ENCODE peak calls at places on chromosomes 13 and 19, in seven cellular contexts. One of them, this sample, is unnamed.

GRCh38 chr19:3554254-3555083 is 2.9 kb downstream of the MFSD12 start:
- DNase-seq in left lung: no peak
- DNase-seq in neural crest cell: no peak
- DNase-seq in caudate nucleus: no peak
- DNase-seq in posterior vena cava: no peak
- DNase-seq in AG04449: no peak
- DNase-seq in T-helper 17 cell: no peak
- DNase-seq in this sample: no peak

GRCh38 chr19:29489182-29489951 is 36.4 kb upstream of the VSTM2B start:
- DNase-seq in neural crest cell: no peak
- DNase-seq in posterior vena cava: peak; percentile 23
- DNase-seq in left lung: no peak
- DNase-seq in caudate nucleus: no peak
- DNase-seq in T-helper 17 cell: no peak
- DNase-seq in AG04449: no peak
- DNase-seq in this sample: peak; percentile 5

GRCh38 chr19:2627319-2627829 is 75.1 kb downstream of the GNG7 start:
- DNase-seq in AG04449: peak; percentile 88
- DNase-seq in neural crest cell: no peak
- DNase-seq in T-helper 17 cell: no peak
- DNase-seq in posterior vena cava: peak; percentile 95
- DNase-seq in caudate nucleus: peak; percentile 63
- DNase-seq in left lung: peak; percentile 85
- DNase-seq in this sample: peak; percentile 80

GRCh38 chr13:40993119-40993518 is 26.0 kb downstream of the ELF1 start:
- DNase-seq in AG04449: no peak
- DNase-seq in posterior vena cava: no peak
- DNase-seq in left lung: no peak
- DNase-seq in T-helper 17 cell: no peak
- DNase-seq in caudate nucleus: no peak
- DNase-seq in neural crest cell: no peak
- DNase-seq in this sample: no peak

GRCh38 chr13:40186041-40186440 is 480.4 kb downstream of the FOXO1 start:
- DNase-seq in posterior vena cava: no peak
- DNase-seq in AG04449: no peak
- DNase-seq in caudate nucleus: no peak
- DNase-seq in T-helper 17 cell: no peak
- DNase-seq in left lung: no peak
- DNase-seq in neural crest cell: no peak
- DNase-seq in this sample: no peak

GRCh38 chr13:64234255-64234654 is 2818.6 kb upstream of the PCDH20 start:
- DNase-seq in left lung: no peak
- DNase-seq in neural crest cell: no peak
- DNase-seq in caudate nucleus: no peak
- DNase-seq in AG04449: no peak
- DNase-seq in posterior vena cava: no peak
- DNase-seq in T-helper 17 cell: no peak
- DNase-seq in this sample: no peak

GRCh38 chr13:33509642-33510229 is 224.2 kb upstream of the STARD13 start:
- DNase-seq in AG04449: no peak
- DNase-seq in caudate nucleus: no peak
- DNase-seq in posterior vena cava: peak; percentile 75
- DNase-seq in neural crest cell: no peak
- DNase-seq in T-helper 17 cell: no peak
- DNase-seq in left lung: peak; percentile 37
- DNase-seq in this sample: peak; percentile 46

GRCh38 chr13:48038763-48039162 is 1.2 kb downstream of the NUDT15 start:
- DNase-seq in left lung: no peak
- DNase-seq in neural crest cell: no peak
- DNase-seq in AG04449: no peak
- DNase-seq in posterior vena cava: no peak
- DNase-seq in T-helper 17 cell: no peak
- DNase-seq in caudate nucleus: no peak
- DNase-seq in this sample: no peak

GRCh38 chr19:48826606-48827020 is 9.7 kb downstream of the HSD17B14 start:
- DNase-seq in T-helper 17 cell: no peak
- DNase-seq in caudate nucleus: no peak
- DNase-seq in neural crest cell: no peak
- DNase-seq in posterior vena cava: no peak
- DNase-seq in AG04449: no peak
- DNase-seq in left lung: no peak
- DNase-seq in this sample: no peak

GRCh38 chr13:33328691-33329090 is 43.1 kb upstream of the STARD13 start:
- DNase-seq in AG04449: no peak
- DNase-seq in neural crest cell: peak; percentile 3
- DNase-seq in caudate nucleus: no peak
- DNase-seq in T-helper 17 cell: no peak
- DNase-seq in left lung: no peak
- DNase-seq in posterior vena cava: no peak
- DNase-seq in this sample: no peak

GRCh38 chr19:5975388-5975728 is 2.6 kb downstream of the RANBP3 start:
- DNase-seq in neural crest cell: no peak
- DNase-seq in caudate nucleus: no peak
- DNase-seq in T-helper 17 cell: no peak
- DNase-seq in posterior vena cava: no peak
- DNase-seq in AG04449: no peak
- DNase-seq in left lung: no peak
- DNase-seq in this sample: no peak

GRCh38 chr19:5889288-5889971 is 14.2 kb downstream of the NDUFA11 start:
- DNase-seq in caudate nucleus: no peak
- DNase-seq in posterior vena cava: no peak
- DNase-seq in neural crest cell: no peak
- DNase-seq in left lung: no peak
- DNase-seq in AG04449: no peak
- DNase-seq in T-helper 17 cell: no peak
- DNase-seq in this sample: no peak

GRCh38 chr13:105847532-105848295 is 687.7 kb downstream of the EFNB2 start:
- DNase-seq in left lung: no peak
- DNase-seq in posterior vena cava: no peak
- DNase-seq in neural crest cell: no peak
- DNase-seq in T-helper 17 cell: no peak
- DNase-seq in caudate nucleus: no peak
- DNase-seq in AG04449: no peak
- DNase-seq in this sample: no peak

GRCh38 chr13:59208405-59209195 is 955.1 kb downstream of the DIAPH3 start:
- DNase-seq in T-helper 17 cell: no peak
- DNase-seq in caudate nucleus: no peak
- DNase-seq in left lung: no peak
- DNase-seq in neural crest cell: no peak
- DNase-seq in posterior vena cava: no peak
- DNase-seq in AG04449: no peak
- DNase-seq in this sample: no peak

GRCh38 chr13:113410472-113411201 is 42.7 kb downstream of the ADPRHL1 start:
- DNase-seq in caudate nucleus: no peak
- DNase-seq in T-helper 17 cell: no peak
- DNase-seq in posterior vena cava: peak; percentile 72
- DNase-seq in neural crest cell: no peak
- DNase-seq in left lung: peak; percentile 32
- DNase-seq in AG04449: peak; percentile 42
- DNase-seq in this sample: peak; percentile 39

GRCh38 chr13:44974056-44974798 is 15.0 kb downstream of the NUFIP1 start:
- DNase-seq in AG04449: no peak
- DNase-seq in neural crest cell: no peak
- DNase-seq in left lung: peak; percentile 35
- DNase-seq in caudate nucleus: no peak
- DNase-seq in T-helper 17 cell: no peak
- DNase-seq in posterior vena cava: no peak
- DNase-seq in this sample: peak; percentile 56

GRCh38 chr19:426725-427445 is 17.9 kb upstream of the C2CD4C start:
- DNase-seq in T-helper 17 cell: no peak
- DNase-seq in AG04449: no peak
- DNase-seq in neural crest cell: no peak
- DNase-seq in caudate nucleus: no peak
- DNase-seq in left lung: no peak
- DNase-seq in posterior vena cava: no peak
- DNase-seq in this sample: no peak

GRCh38 chr13:73299787-73300186 is 241.0 kb downstream of the KLF5 start:
- DNase-seq in T-helper 17 cell: no peak
- DNase-seq in left lung: no peak
- DNase-seq in caudate nucleus: no peak
- DNase-seq in neural crest cell: no peak
- DNase-seq in posterior vena cava: no peak
- DNase-seq in AG04449: peak; percentile 24
- DNase-seq in this sample: no peak

GRCh38 chr19:6685482-6685881 is 15.5 kb upstream of the TNFSF14 start:
- DNase-seq in neural crest cell: no peak
- DNase-seq in posterior vena cava: peak; percentile 2
- DNase-seq in AG04449: no peak
- DNase-seq in left lung: no peak
- DNase-seq in T-helper 17 cell: no peak
- DNase-seq in caudate nucleus: no peak
- DNase-seq in this sample: no peak

GRCh38 chr13:114039471-114040141 is 65.7 kb upstream of the C13orf46 start:
- DNase-seq in neural crest cell: no peak
- DNase-seq in caudate nucleus: no peak
- DNase-seq in AG04449: no peak
- DNase-seq in T-helper 17 cell: no peak
- DNase-seq in posterior vena cava: no peak
- DNase-seq in left lung: no peak
- DNase-seq in this sample: no peak

GRCh38 chr13:74695021-74695800 is 561.0 kb upstream of the KLF12 start:
- DNase-seq in posterior vena cava: no peak
- DNase-seq in T-helper 17 cell: no peak
- DNase-seq in left lung: no peak
- DNase-seq in caudate nucleus: no peak
- DNase-seq in neural crest cell: no peak
- DNase-seq in AG04449: no peak
- DNase-seq in this sample: no peak

GRCh38 chr13:28412981-28413380 is 81.9 kb downstream of the FLT1 start:
- DNase-seq in left lung: no peak
- DNase-seq in caudate nucleus: no peak
- DNase-seq in T-helper 17 cell: no peak
- DNase-seq in posterior vena cava: no peak
- DNase-seq in neural crest cell: no peak
- DNase-seq in AG04449: no peak
- DNase-seq in this sample: no peak

GRCh38 chr13:114058051-114058867 is 74.2 kb downstream of the RASA3 start:
- DNase-seq in neural crest cell: no peak
- DNase-seq in posterior vena cava: no peak
- DNase-seq in AG04449: no peak
- DNase-seq in T-helper 17 cell: no peak
- DNase-seq in caudate nucleus: no peak
- DNase-seq in left lung: no peak
- DNase-seq in this sample: no peak

GRCh38 chr13:43698009-43698408 is 88.8 kb downstream of the ENOX1 start:
- DNase-seq in AG04449: no peak
- DNase-seq in left lung: no peak
- DNase-seq in posterior vena cava: no peak
- DNase-seq in caudate nucleus: no peak
- DNase-seq in neural crest cell: no peak
- DNase-seq in T-helper 17 cell: no peak
- DNase-seq in this sample: no peak

GRCh38 chr19:34171539-34171876 is 796 bp upstream of the LSM14A start:
- DNase-seq in left lung: no peak
- DNase-seq in caudate nucleus: no peak
- DNase-seq in T-helper 17 cell: no peak
- DNase-seq in AG04449: no peak
- DNase-seq in neural crest cell: peak; percentile 3
- DNase-seq in posterior vena cava: no peak
- DNase-seq in this sample: no peak

GRCh38 chr13:77331421-77331820 is 4.5 kb upstream of the MYCBP2 start:
- DNase-seq in AG04449: no peak
- DNase-seq in left lung: no peak
- DNase-seq in posterior vena cava: no peak
- DNase-seq in caudate nucleus: no peak
- DNase-seq in T-helper 17 cell: no peak
- DNase-seq in neural crest cell: no peak
- DNase-seq in this sample: no peak